ENCODE peak calls at places on chromosomes 11 and 22, in six cellular contexts. S is CD4-positive, alpha-beta T cell; X is dorsolateral prefrontal cortex; W is spleen; U is A549; B is suprapubic skin. Z is an unnamed sample.

GRCh38 chr22:48096846-48097665 is 1334.6 kb downstream of the TBC1D22A start:
- DNase-seq in W (no peak), X (no peak), S (no peak), U (no peak), B (peak), Z (no peak)

GRCh38 chr11:93564895-93565294 is 21.7 kb upstream of the SMCO4 start:
- DNase-seq in S (no peak), X (no peak), B (no peak), U (no peak), W (no peak), Z (no peak)

GRCh38 chr22:39351689-39352214 is 2.0 kb downstream of the SYNGR1 start:
- DNase-seq in U (no peak), W (peak), X (no peak), B (no peak), S (no peak), Z (no peak)

GRCh38 chr22:39382410-39382809 is 17.2 kb upstream of the TAB1 start:
- DNase-seq in W (no peak), X (no peak), U (no peak), B (no peak), S (no peak), Z (no peak)

GRCh38 chr11:6489338-6489737 is 7.7 kb upstream of the DNHD1 start:
- DNase-seq in S (no peak), W (no peak), X (no peak), B (no peak), U (no peak), Z (no peak)

GRCh38 chr11:128346808-128347207 is 240.6 kb downstream of the ETS1 start:
- DNase-seq in W (no peak), X (no peak), U (no peak), B (no peak), S (no peak), Z (no peak)

GRCh38 chr11:12237381-12237784 is 127.0 kb downstream of the MICAL2 start:
- DNase-seq in B (no peak), X (no peak), U (no peak), S (no peak), W (no peak), Z (no peak)

GRCh38 chr22:42868751-42869251 is 11.7 kb upstream of the ARFGAP3 start:
- DNase-seq in B (no peak), X (peak), S (no peak), W (no peak), U (no peak), Z (no peak)

GRCh38 chr22:37179622-37180420 is 8.2 kb downstream of the C1QTNF6 start:
- DNase-seq in X (no peak), B (no peak), S (no peak), W (peak), U (peak), Z (no peak)

GRCh38 chr11:12377824-12378593 is 638 bp downstream of the PARVA start:
- DNase-seq in W (no peak), X (peak), U (peak), B (peak), S (no peak), Z (no peak)

GRCh38 chr11:19244084-19244483 is 3.3 kb upstream of the E2F8 start:
- DNase-seq in X (no peak), B (no peak), U (no peak), S (no peak), W (no peak), Z (no peak)

GRCh38 chr11:19244621-19245020 is 3.9 kb upstream of the E2F8 start:
- DNase-seq in X (no peak), W (no peak), S (no peak), U (no peak), B (no peak), Z (no peak)

GRCh38 chr11:19243601-19244000 is 2.9 kb upstream of the E2F8 start:
- DNase-seq in X (no peak), B (no peak), W (no peak), S (no peak), U (no peak), Z (no peak)

GRCh38 chr11:19246816-19247215 is 6.1 kb upstream of the E2F8 start:
- DNase-seq in B (no peak), W (no peak), X (no peak), S (no peak), U (no peak), Z (no peak)

GRCh38 chr11:19245351-19245750 is 4.6 kb upstream of the E2F8 start:
- DNase-seq in W (no peak), U (no peak), B (no peak), X (no peak), S (no peak), Z (no peak)
- H3K27ac ChIP-seq in W (no peak), U (no peak), B (peak), X (no peak), S (no peak), Z (no peak)

GRCh38 chr11:73866095-73866579 is 10.5 kb downstream of the COA4 start:
- DNase-seq in W (no peak), B (no peak), S (no peak), X (no peak), U (no peak), Z (no peak)
- H3K27ac ChIP-seq in W (no peak), B (peak), S (no peak), X (no peak), U (peak), Z (no peak)

DNA sequence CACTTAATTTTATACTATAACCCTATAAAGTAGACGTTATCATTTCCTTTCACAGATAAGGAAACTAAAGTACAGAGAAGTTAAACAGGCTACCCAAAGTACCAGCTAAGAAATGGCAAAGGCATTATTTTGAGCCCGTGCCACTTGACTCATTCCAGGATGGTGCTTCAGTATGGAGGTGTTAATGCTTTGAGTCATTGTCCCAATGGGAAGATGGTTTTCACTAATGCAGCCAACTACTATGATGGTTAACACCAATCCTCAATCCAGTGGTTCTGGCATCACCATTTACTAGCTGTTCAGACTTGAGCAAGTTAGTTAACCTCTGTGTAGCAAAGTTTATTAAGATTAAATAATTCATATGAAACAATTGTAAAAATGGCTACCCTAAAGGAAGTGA is 123.1 kb upstream of the SLC5A12 start:
- DNase-seq in U (no peak), B (no peak), X (no peak), W (no peak), S (no peak), Z (no peak)
- H3K27ac ChIP-seq in U (no peak), B (no peak), X (no peak), W (no peak), S (no peak), Z (no peak)

GRCh38 chr22:18156878-18157713 is 7.1 kb downstream of the USP18 start:
- DNase-seq in B (no peak), U (peak), X (peak), W (peak), S (peak), Z (no peak)
- H3K27ac ChIP-seq in B (no peak), U (no peak), X (no peak), W (no peak), S (no peak), Z (peak)

Z was measured in substantia nigra.